ENCODE peak calls at places on chromosomes 12 and 14, in eight cellular contexts. U, I, O, Y, M, R, B and K are unnamed samples.

GRCh38 chr14:90831821-90832220 is 15.6 kb upstream of the TTC7B start:
- DNase-seq in R (no peak), I (no peak), B (no peak), Y (no peak), O (no peak), M (no peak), U (no peak), K (no peak)

GRCh38 chr12:49698619-49699545 is 8.3 kb downstream of the FMNL3 start:
- DNase-seq in Y (peak), R (peak), U (no peak), I (no peak), B (no peak), M (no peak), O (no peak), K (peak)

GRCh38 chr14:93520053-93520607 is 89.4 kb downstream of the UNC79 start:
- DNase-seq in I (peak), R (no peak), Y (no peak), B (no peak), U (no peak), M (no peak), O (no peak), K (no peak)

GRCh38 chr12:71846322-71846940 is 6.9 kb downstream of the TBC1D15 start:
- DNase-seq in U (no peak), O (no peak), Y (peak), I (peak), R (no peak), B (peak), M (peak), K (peak)

GRCh38 chr14:76919811-76920571 is 93.8 kb downstream of the LRRC74A start:
- DNase-seq in M (peak), O (peak), I (peak), B (peak), U (no peak), Y (peak), R (peak), K (peak)

GRCh38 chr12:49583361-49584094 is 15.6 kb upstream of the MCRS1 start:
- DNase-seq in R (no peak), B (no peak), O (no peak), M (no peak), U (no peak), Y (no peak), I (no peak), K (no peak)

GRCh38 chr12:21073822-21074460 is 57.1 kb upstream of the SLCO1B1 start:
- DNase-seq in O (no peak), I (no peak), Y (peak), M (no peak), R (no peak), U (no peak), B (no peak), K (no peak)

GRCh38 chr14:91005716-91006115 is 54.7 kb downstream of the RPS6KA5 start:
- DNase-seq in Y (no peak), I (no peak), R (no peak), B (no peak), M (no peak), O (no peak), U (no peak), K (no peak)

GRCh38 chr14:25140423-25140822 is 90.5 kb upstream of the STXBP6 start:
- DNase-seq in O (no peak), U (no peak), R (no peak), I (no peak), M (no peak), B (no peak), Y (no peak), K (no peak)

GRCh38 chr12:75878382-75878720 is 153.2 kb downstream of the PHLDA1 start:
- DNase-seq in Y (no peak), M (peak), I (no peak), O (peak), B (no peak), R (no peak), U (no peak), K (no peak)

GRCh38 chr12:129635003-129635685 is 268.7 kb downstream of the TMEM132D start:
- DNase-seq in Y (no peak), O (no peak), M (no peak), I (no peak), U (no peak), R (no peak), B (peak), K (no peak)

GRCh38 chr12:122862872-122863701 is 27.8 kb downstream of the HIP1R start:
- DNase-seq in B (peak), Y (no peak), M (peak), I (peak), R (no peak), U (no peak), O (no peak), K (no peak)

GRCh38 chr14:53953002-53953827 is 3.4 kb downstream of the BMP4 start:
- DNase-seq in O (peak), I (no peak), R (peak), U (no peak), Y (peak), B (peak), M (peak), K (peak)

GRCh38 chr12:82904219-82904795 is 217.6 kb downstream of the TMTC2 start:
- DNase-seq in U (no peak), I (no peak), O (no peak), M (no peak), Y (peak), B (no peak), R (no peak), K (no peak)

GRCh38 chr12:452667-453210 is 7.0 kb upstream of the B4GALNT3 start:
- DNase-seq in B (no peak), M (no peak), R (peak), Y (no peak), O (no peak), I (no peak), U (peak), K (no peak)

GRCh38 chr12:32025906-32026305 is 66.7 kb downstream of the RESF1 start:
- DNase-seq in B (no peak), M (no peak), I (no peak), Y (no peak), U (peak), O (no peak), R (peak), K (no peak)

GRCh38 chr12:54201001-54201794 is 12.4 kb upstream of the SMUG1 start:
- DNase-seq in M (peak), B (peak), U (peak), O (peak), R (peak), Y (peak), I (peak), K (peak)

GRCh38 chr12:101490286-101490920 is 15.3 kb downstream of the SPIC start:
- DNase-seq in Y (no peak), M (peak), U (no peak), B (peak), O (no peak), R (no peak), I (peak), K (no peak)

GRCh38 chr12:56336361-56337167 is 2.1 kb upstream of the IL23A start:
- DNase-seq in M (no peak), I (no peak), O (no peak), R (no peak), B (no peak), Y (no peak), U (no peak), K (no peak)

GRCh38 chr12:4274396-4274959 is 916 bp downstream of the CCND2 start:
- DNase-seq in B (no peak), U (peak), Y (no peak), R (peak), O (no peak), I (no peak), M (peak), K (no peak)

GRCh38 chr14:69152181-69152943 is 557 bp downstream of the DCAF5 start:
- DNase-seq in B (no peak), I (peak), M (peak), U (peak), O (no peak), Y (peak), R (peak), K (no peak)

GRCh38 chr12:126681676-126682075 is 1585.3 kb upstream of the TMEM132C start:
- DNase-seq in I (no peak), O (no peak), Y (peak), M (no peak), B (no peak), R (no peak), U (no peak), K (no peak)

GRCh38 chr14:71621276-71621675 is 311.0 kb upstream of the RGS6 start:
- DNase-seq in Y (peak), B (no peak), M (no peak), U (no peak), I (no peak), O (no peak), R (no peak), K (no peak)

GRCh38 chr12:121390856-121391255 is 9.1 kb upstream of the RNF34 start:
- DNase-seq in I (no peak), O (no peak), M (no peak), B (no peak), R (no peak), Y (no peak), U (no peak), K (peak)

GRCh38 chr12:89072303-89073026 is 279.8 kb downstream of the DUSP6 start:
- DNase-seq in M (no peak), Y (no peak), O (no peak), U (no peak), R (no peak), I (peak), B (peak), K (no peak)

GRCh38 chr12:19834596-19834995 is 395.3 kb downstream of the AEBP2 start:
- DNase-seq in U (no peak), Y (no peak), I (no peak), R (no peak), B (no peak), O (no peak), M (no peak), K (no peak)

GRCh38 chr12:130879212-130879686 is 7.4 kb downstream of the RAN start:
- DNase-seq in Y (no peak), I (no peak), B (no peak), U (no peak), M (no peak), O (no peak), R (no peak), K (no peak)

GRCh38 chr12:5489760-5490432 is 58.0 kb downstream of the NTF3 start:
- DNase-seq in U (no peak), O (no peak), I (no peak), B (no peak), R (no peak), Y (no peak), M (no peak), K (no peak)

GRCh38 chr12:87924149-87924548 is 105.1 kb downstream of the C12orf50 start:
- DNase-seq in Y (peak), B (no peak), R (no peak), M (no peak), I (no peak), U (no peak), O (no peak), K (no peak)

GRCh38 chr14:49769171-49769570 is 1.2 kb downstream of the KLHDC2 start:
- DNase-seq in B (no peak), U (no peak), R (no peak), Y (peak), I (no peak), O (no peak), M (no peak), K (peak)

GRCh38 chr12:48883305-48884171 is 17.9 kb upstream of the RND1 start:
- DNase-seq in U (no peak), R (no peak), B (no peak), I (peak), Y (peak), M (peak), O (no peak), K (no peak)

GRCh38 chr12:9379023-9379742 is 171.0 kb upstream of the PZP start:
- DNase-seq in R (no peak), B (no peak), O (no peak), I (no peak), U (no peak), Y (no peak), M (no peak), K (no peak)

GRCh38 chr12:51970904-51971646 is 19.6 kb downstream of the ACVR1B start:
- DNase-seq in R (peak), O (no peak), U (no peak), B (peak), Y (peak), M (peak), I (no peak), K (peak)

GRCh38 chr12:121794532-121795028 is 1.1 kb upstream of the RHOF start:
- DNase-seq in R (no peak), Y (no peak), U (no peak), I (no peak), B (no peak), M (no peak), O (no peak), K (no peak)

GRCh38 chr14:101256266-101256665 is 305.0 kb upstream of the DIO3 start:
- DNase-seq in I (no peak), O (no peak), Y (no peak), R (no peak), M (no peak), B (no peak), U (no peak), K (no peak)

GRCh38 chr12:122104844-122105243 is 26.3 kb downstream of the MLXIP start:
- DNase-seq in O (no peak), R (peak), M (no peak), B (no peak), I (no peak), Y (no peak), U (no peak), K (no peak)

GRCh38 chr12:108257004-108257403 is 82.1 kb downstream of the CMKLR1 start:
- DNase-seq in R (no peak), U (no peak), O (no peak), M (no peak), Y (no peak), I (no peak), B (no peak), K (no peak)

GRCh38 chr12:31362115-31362758 is 36.3 kb upstream of the SINHCAF start:
- DNase-seq in R (no peak), U (peak), M (peak), I (peak), Y (no peak), B (peak), O (no peak), K (no peak)